ENCODE peak calls at places on chromosomes 2 and 18, in four cellular contexts. One of them, this sample, is unnamed. For H3K9me3 and H3K4me1, the result is how much of the 10 kb centered on the place peaks cover.

GRCh38 chr2:74026674-74027294 is 42.1 kb downstream of the TET3 start:
- DNase-seq in mammary epithelial cell: no peak
- DNase-seq in lung: no peak
- DNase-seq in CD8-positive, alpha-beta T cell: no peak
- DNase-seq in this sample: no peak

GRCh38 chr18:2642771-2643170 is 12.8 kb upstream of the SMCHD1 start:
- DNase-seq in lung: no peak
- DNase-seq in CD8-positive, alpha-beta T cell: no peak
- DNase-seq in mammary epithelial cell: no peak
- DNase-seq in this sample: no peak

GRCh38 chr2:126657146-126657635 is 1.2 kb downstream of the GYPC start:
- DNase-seq in lung: no peak
- DNase-seq in mammary epithelial cell: peak
- DNase-seq in CD8-positive, alpha-beta T cell: peak
- DNase-seq in this sample: no peak

GRCh38 chr2:189613650-189614420 is 33.2 kb upstream of the SLC40A1 start:
- DNase-seq in mammary epithelial cell: peak
- DNase-seq in CD8-positive, alpha-beta T cell: no peak
- DNase-seq in lung: no peak
- DNase-seq in this sample: no peak

GRCh38 chr2:158666969-158667368 is 128.1 kb upstream of the DAPL1 start:
- DNase-seq in CD8-positive, alpha-beta T cell: no peak
- DNase-seq in mammary epithelial cell: no peak
- DNase-seq in lung: no peak
- DNase-seq in this sample: no peak

GRCh38 chr2:62112192-62112591 is 83.7 kb upstream of the B3GNT2 start:
- DNase-seq in CD8-positive, alpha-beta T cell: no peak
- DNase-seq in lung: no peak
- DNase-seq in mammary epithelial cell: peak
- DNase-seq in this sample: no peak

GRCh38 chr2:157440404-157441071 is 3.4 kb downstream of the CYTIP start:
- DNase-seq in CD8-positive, alpha-beta T cell: no peak
- DNase-seq in mammary epithelial cell: no peak
- DNase-seq in lung: no peak
- DNase-seq in this sample: no peak

GRCh38 chr2:213036836-213037235 is 114.6 kb downstream of the IKZF2 start:
- DNase-seq in mammary epithelial cell: peak
- DNase-seq in CD8-positive, alpha-beta T cell: no peak
- DNase-seq in lung: no peak
- DNase-seq in this sample: no peak

GRCh38 chr2:28394331-28394877 is 1.7 kb downstream of the FOSL2 start:
- DNase-seq in lung: peak
- DNase-seq in CD8-positive, alpha-beta T cell: peak
- DNase-seq in mammary epithelial cell: peak
- DNase-seq in this sample: no peak

GRCh38 chr2:173232956-173233744 is 121.5 kb upstream of the CDCA7 start:
- DNase-seq in CD8-positive, alpha-beta T cell: no peak
- DNase-seq in mammary epithelial cell: no peak
- DNase-seq in lung: no peak
- DNase-seq in this sample: no peak

GRCh38 chr2:147170932-147171331 is 673.9 kb upstream of the ACVR2A start:
- DNase-seq in lung: no peak
- DNase-seq in mammary epithelial cell: no peak
- DNase-seq in CD8-positive, alpha-beta T cell: no peak
- DNase-seq in this sample: no peak

GRCh38 chr2:527581-527980 is 149.6 kb downstream of the TMEM18 start:
- DNase-seq in lung: no peak
- DNase-seq in CD8-positive, alpha-beta T cell: no peak
- DNase-seq in mammary epithelial cell: no peak
- DNase-seq in this sample: no peak

GRCh38 chr2:71276311-71277158 is 49.6 kb upstream of the PAIP2B start:
- DNase-seq in lung: peak
- DNase-seq in mammary epithelial cell: peak
- DNase-seq in CD8-positive, alpha-beta T cell: peak
- DNase-seq in this sample: peak

GRCh38 chr2:67974564-67975430 is 88.0 kb downstream of the C1D start:
- DNase-seq in mammary epithelial cell: no peak
- DNase-seq in lung: peak
- DNase-seq in CD8-positive, alpha-beta T cell: no peak
- DNase-seq in this sample: no peak

GRCh38 chr2:7812231-7812995 is 869.4 kb upstream of the ID2 start:
- DNase-seq in mammary epithelial cell: peak
- DNase-seq in lung: no peak
- DNase-seq in CD8-positive, alpha-beta T cell: no peak
- DNase-seq in this sample: no peak

GRCh38 chr2:140344842-140345241 is 1564.7 kb upstream of the NXPH2 start:
- DNase-seq in mammary epithelial cell: peak
- DNase-seq in CD8-positive, alpha-beta T cell: no peak
- DNase-seq in lung: no peak
- DNase-seq in this sample: no peak

GRCh38 chr2:181305151-181306123 is 151.7 kb upstream of the ITGA4 start:
- DNase-seq in mammary epithelial cell: no peak
- DNase-seq in lung: no peak
- DNase-seq in CD8-positive, alpha-beta T cell: peak
- DNase-seq in this sample: no peak

GRCh38 chr2:152504618-152505017 is 169.6 kb downstream of the FMNL2 start:
- DNase-seq in lung: no peak
- DNase-seq in CD8-positive, alpha-beta T cell: no peak
- DNase-seq in mammary epithelial cell: no peak
- DNase-seq in this sample: no peak

GRCh38 chr2:145563752-145564615 is 1044.1 kb upstream of the ZEB2 start:
- DNase-seq in lung: peak
- DNase-seq in mammary epithelial cell: peak
- DNase-seq in CD8-positive, alpha-beta T cell: no peak
- DNase-seq in this sample: no peak

GRCh38 chr18:48084858-48085257 is 154.4 kb upstream of the SMAD2 start:
- DNase-seq in CD8-positive, alpha-beta T cell: no peak
- DNase-seq in mammary epithelial cell: no peak
- DNase-seq in lung: no peak
- DNase-seq in this sample: no peak

GRCh38 chr2:88967844-88968243 is 276.4 kb downstream of the RPIA start:
- DNase-seq in lung: no peak
- DNase-seq in CD8-positive, alpha-beta T cell: no peak
- DNase-seq in mammary epithelial cell: peak
- DNase-seq in this sample: no peak

GRCh38 chr18:80157708-80158343 is 48.8 kb downstream of the ADNP2 start:
- DNase-seq in CD8-positive, alpha-beta T cell: peak
- DNase-seq in lung: peak
- DNase-seq in mammary epithelial cell: peak
- DNase-seq in this sample: peak

GRCh38 chr18:73741946-73742345 is 405.7 kb downstream of the FBXO15 start:
- DNase-seq in CD8-positive, alpha-beta T cell: no peak
- DNase-seq in lung: no peak
- DNase-seq in mammary epithelial cell: no peak
- DNase-seq in this sample: no peak

GRCh38 chr2:9617749-9618148 is 13.0 kb downstream of the YWHAQ start:
- DNase-seq in CD8-positive, alpha-beta T cell: no peak
- DNase-seq in lung: no peak
- DNase-seq in mammary epithelial cell: no peak
- DNase-seq in this sample: no peak

GRCh38 chr2:235050992-235051351 is 99.2 kb downstream of the SH3BP4 start:
- DNase-seq in CD8-positive, alpha-beta T cell: no peak
- DNase-seq in mammary epithelial cell: peak
- DNase-seq in lung: peak
- DNase-seq in this sample: no peak

GRCh38 chr2:190947139-190947538 is 66.5 kb downstream of the GLS start:
- DNase-seq in mammary epithelial cell: no peak
- DNase-seq in lung: no peak
- DNase-seq in CD8-positive, alpha-beta T cell: no peak
- DNase-seq in this sample: no peak

GRCh38 chr2:54572262-54572635 is 116.1 kb downstream of the SPTBN1 start:
- DNase-seq in lung: no peak
- DNase-seq in mammary epithelial cell: peak
- DNase-seq in CD8-positive, alpha-beta T cell: no peak
- DNase-seq in this sample: no peak

GRCh38 chr18:23828426-23828825 is 139.2 kb downstream of the LAMA3 start:
- DNase-seq in mammary epithelial cell: peak
- DNase-seq in CD8-positive, alpha-beta T cell: peak
- DNase-seq in lung: no peak
- DNase-seq in this sample: no peak

GRCh38 chr2:85681354-85681728 is 12.8 kb upstream of the GNLY start:
- DNase-seq in lung: no peak
- DNase-seq in CD8-positive, alpha-beta T cell: no peak
- DNase-seq in mammary epithelial cell: peak
- DNase-seq in this sample: no peak

GRCh38 chr18:22552254-22552653 is 134.5 kb upstream of the CTAGE1 start:
- DNase-seq in mammary epithelial cell: peak
- DNase-seq in CD8-positive, alpha-beta T cell: no peak
- DNase-seq in lung: no peak
- DNase-seq in this sample: no peak

GRCh38 chr2:220134756-220135534 is 507.5 kb downstream of the SLC4A3 start:
- DNase-seq in mammary epithelial cell: peak
- DNase-seq in CD8-positive, alpha-beta T cell: no peak
- DNase-seq in lung: no peak
- DNase-seq in this sample: no peak

GRCh38 chr2:232890896-232891601 is 21.0 kb downstream of the SNORC start:
- DNase-seq in CD8-positive, alpha-beta T cell: no peak
- DNase-seq in lung: peak
- DNase-seq in mammary epithelial cell: peak
- DNase-seq in this sample: no peak

GRCh38 chr2:231614559-231615057 is 21.9 kb downstream of the TEX44 start:
- DNase-seq in mammary epithelial cell: no peak
- DNase-seq in CD8-positive, alpha-beta T cell: peak
- DNase-seq in lung: peak
- DNase-seq in this sample: no peak

GRCh38 chr18:35376393-35376741 is 770 bp downstream of the ZNF396 start:
- DNase-seq in lung: no peak
- DNase-seq in mammary epithelial cell: no peak
- DNase-seq in CD8-positive, alpha-beta T cell: peak
- DNase-seq in this sample: no peak

GRCh38 chr2:128396500-128396891 is 77.8 kb upstream of the HS6ST1 start:
- DNase-seq in lung: no peak
- DNase-seq in mammary epithelial cell: peak
- DNase-seq in CD8-positive, alpha-beta T cell: no peak
- DNase-seq in this sample: peak

DNA sequence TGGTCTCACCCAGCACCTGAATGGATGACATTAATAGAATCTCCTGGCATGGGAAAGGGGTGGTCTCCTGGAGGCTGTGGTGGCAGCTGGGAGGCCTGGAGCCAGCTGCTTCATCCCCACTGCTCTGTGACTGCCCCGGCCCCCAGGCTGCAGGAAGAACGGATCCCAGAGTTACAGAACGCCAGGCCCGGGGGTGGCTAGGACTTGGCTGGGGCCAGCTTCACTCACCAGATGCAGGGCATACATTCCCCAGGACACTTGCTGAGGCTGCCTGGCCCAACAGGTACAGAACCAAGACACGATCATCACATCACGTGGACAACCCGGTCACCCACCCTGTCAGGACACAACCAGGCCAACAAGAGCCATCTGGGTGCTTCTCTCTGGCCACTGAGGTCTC is 178.6 kb upstream of the SALL3 start:
- DNase-seq in mammary epithelial cell: no peak
- DNase-seq in lung: no peak
- DNase-seq in CD8-positive, alpha-beta T cell: no peak
- DNase-seq in this sample: no peak
- H3K9me3 ChIP-seq in mammary epithelial cell: under half
- H3K9me3 ChIP-seq in lung: under half
- H3K9me3 ChIP-seq in CD8-positive, alpha-beta T cell: under half
- H3K9me3 ChIP-seq in this sample: under half

DNA sequence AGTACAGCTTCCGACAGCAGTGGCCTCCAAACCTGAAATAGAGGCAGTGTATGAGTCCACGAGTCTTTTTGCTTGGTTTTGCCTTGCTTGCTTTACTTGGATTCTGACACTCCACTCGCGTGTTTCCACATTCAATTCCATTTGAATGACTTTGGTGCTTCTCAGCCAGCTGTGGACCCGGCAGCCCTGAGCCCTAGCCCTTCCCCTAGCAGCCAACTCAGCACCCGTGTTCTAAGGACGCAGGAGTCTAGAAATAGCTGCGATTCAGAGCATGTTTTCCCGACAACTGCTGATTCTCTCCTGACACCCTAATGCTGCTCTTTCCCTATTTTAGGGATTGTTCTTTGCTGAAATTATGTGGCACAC is 20.6 kb downstream of the LRRFIP1 start:
- DNase-seq in mammary epithelial cell: no peak
- DNase-seq in lung: no peak
- DNase-seq in CD8-positive, alpha-beta T cell: no peak
- DNase-seq in this sample: no peak
- H3K27ac ChIP-seq in mammary epithelial cell: no peak
- H3K27ac ChIP-seq in lung: peak
- H3K27ac ChIP-seq in CD8-positive, alpha-beta T cell: no peak
- H3K27ac ChIP-seq in this sample: no peak

GRCh38 chr2:174594451-174594850 is 3.2 kb downstream of the WIPF1 start:
- DNase-seq in mammary epithelial cell: no peak
- DNase-seq in lung: no peak
- DNase-seq in CD8-positive, alpha-beta T cell: no peak
- DNase-seq in this sample: no peak
- H3K4me1 ChIP-seq in mammary epithelial cell: under half
- H3K4me1 ChIP-seq in lung: under half
- H3K4me1 ChIP-seq in CD8-positive, alpha-beta T cell: under half
- H3K4me1 ChIP-seq in this sample: under half

GRCh38 chr2:42777883-42778805 is 14.2 kb upstream of the OXER1 start:
- DNase-seq in mammary epithelial cell: no peak
- DNase-seq in lung: no peak
- DNase-seq in CD8-positive, alpha-beta T cell: no peak
- DNase-seq in this sample: no peak
- H3K9me3 ChIP-seq in mammary epithelial cell: under half
- H3K9me3 ChIP-seq in lung: under half
- H3K9me3 ChIP-seq in CD8-positive, alpha-beta T cell: under half
- H3K9me3 ChIP-seq in this sample: under half

This sample was measured in iPS DF 6.9.